ENCODE peak calls at places on chromosomes 16 and 17, in four cellular contexts. U is RPMI7951; G is GM04504; S is CD8-positive, alpha-beta memory T cell. F is an unnamed sample.
A peak's percentile ranks its signal among the peaks of the same experiment; 100 is the strongest.

GRCh38 chr16:64951681-64952080 is 170.2 kb downstream of the CDH11 start:
- DNase-seq in U (no peak), G (no peak), S (no peak), F (no peak)

GRCh38 chr16:70453891-70454220 is 539 bp upstream of the FCSK start:
- DNase-seq in U (peak; percentile 43), G (no peak), S (peak; percentile 18), F (no peak)

GRCh38 chr16:53369921-53370320 is 64.3 kb upstream of the RBL2 start:
- DNase-seq in U (no peak), G (peak; percentile 5), S (no peak), F (peak; percentile 27)

GRCh38 chr16:55811811-55812210 is 21.1 kb downstream of the CES1 start:
- DNase-seq in U (no peak), G (no peak), S (no peak), F (no peak)

GRCh38 chr16:81581107-81581506 is 136.5 kb downstream of the CMIP start:
- DNase-seq in U (no peak), G (no peak), S (no peak), F (no peak)

GRCh38 chr17:57715981-57716380 is 29.1 kb downstream of the CCDC182 start:
- DNase-seq in U (no peak), G (no peak), S (no peak), F (no peak)

GRCh38 chr17:382644-383533 is 30.3 kb upstream of the RPH3AL start:
- DNase-seq in U (peak; percentile 30), G (peak; percentile 14), S (no peak), F (no peak)

GRCh38 chr17:14303343-14304221 is 2.7 kb downstream of the HS3ST3B1 start:
- DNase-seq in U (no peak), G (no peak), S (peak; percentile 55), F (no peak)

GRCh38 chr16:69712277-69712676 is 14.1 kb downstream of the NQO1 start:
- DNase-seq in U (no peak), G (no peak), S (no peak), F (no peak)

GRCh38 chr16:24499193-24499814 is 40.1 kb upstream of the RBBP6 start:
- DNase-seq in U (peak; percentile 39), G (no peak), S (no peak), F (peak; percentile 39)

GRCh38 chr16:27228621-27229501 is 25.5 kb downstream of the KDM8 start:
- DNase-seq in U (no peak), G (no peak), S (no peak), F (no peak)

GRCh38 chr17:44108440-44109311 is 14.8 kb downstream of the HDAC5 start:
- DNase-seq in U (peak; percentile 92), G (peak; percentile 94), S (no peak), F (no peak)

GRCh38 chr16:8859913-8860881 is 8.6 kb downstream of the CARHSP1 start:
- DNase-seq in U (peak; percentile 36), G (no peak), S (no peak), F (no peak)

GRCh38 chr16:3578121-3578520 is 918 bp upstream of the NLRC3 start:
- DNase-seq in U (no peak), G (no peak), S (peak; percentile 23), F (no peak)

GRCh38 chr17:82108038-82108998 is 10.3 kb upstream of the FASN start:
- DNase-seq in U (no peak), G (no peak), S (no peak), F (no peak)

GRCh38 chr16:60203525-60204124 is 1469.5 kb upstream of the GOT2 start:
- DNase-seq in U (peak; percentile 2), G (no peak), S (no peak), F (peak; percentile 27)

GRCh38 chr17:45302649-45303173 is 14.1 kb downstream of the MAP3K14 start:
- DNase-seq in U (peak; percentile 94), G (peak; percentile 57), S (peak; percentile 24), F (no peak)

GRCh38 chr16:49843758-49844157 is 12.2 kb downstream of the ZNF423 start:
- DNase-seq in U (no peak), G (no peak), S (no peak), F (no peak)

GRCh38 chr17:81429813-81430510 is 34.7 kb downstream of the BAHCC1 start:
- DNase-seq in U (no peak), G (no peak), S (no peak), F (peak; percentile 72)

F was measured in Kasumi-1.